ENCODE peak calls at places on chromosomes 1 and 21, in four cellular contexts. D is stimulated activated CD4-positive, alpha-beta T cell treated with anti-CD3 and anti-CD28 coated beads, Interleukin-12 subunit alpha, Interleukin-12 subunit beta, amount 100 ng/mL, for 4 hours; O is cardiac fibroblast; H is CD8-positive, alpha-beta T cell. W is an unnamed sample.

GRCh38 chr1:168483531-168483930 is 60.3 kb downstream of the XCL2 start:
- DNase-seq in D (no peak), O (peak), H (no peak), W (no peak)

GRCh38 chr1:93597697-93598096 is 83.9 kb downstream of the BCAR3 start:
- DNase-seq in D (no peak), O (no peak), H (no peak), W (peak)

GRCh38 chr21:39048574-39048973 is 134.7 kb downstream of the PSMG1 start:
- DNase-seq in D (no peak), O (peak), H (no peak), W (no peak)

GRCh38 chr1:212179394-212180076 is 105.7 kb upstream of the PPP2R5A start:
- DNase-seq in D (no peak), O (peak), H (no peak), W (no peak)

GRCh38 chr1:19811206-19811851 is 3.8 kb downstream of the RNF186 start:
- DNase-seq in D (peak), O (peak), H (no peak), W (peak)

GRCh38 chr21:40717008-40717407 is 129.9 kb downstream of the DSCAM start:
- DNase-seq in D (no peak), O (no peak), H (no peak), W (no peak)

GRCh38 chr1:4140241-4140640 is 240.2 kb upstream of the C1orf174 start:
- DNase-seq in D (no peak), O (no peak), H (no peak), W (no peak)

GRCh38 chr1:21586926-21587601 is 77.8 kb downstream of the ALPL start:
- DNase-seq in D (no peak), O (peak), H (no peak), W (peak)

GRCh38 chr1:15276691-15277090 is 29.7 kb downstream of the FHAD1 start:
- DNase-seq in D (no peak), O (no peak), H (peak), W (no peak)

GRCh38 chr1:47191940-47192457 is 2.2 kb upstream of the PDZK1IP1 start:
- DNase-seq in D (no peak), O (no peak), H (no peak), W (no peak)

GRCh38 chr1:72034827-72035226 is 247.5 kb downstream of the NEGR1 start:
- DNase-seq in D (no peak), O (no peak), H (no peak), W (no peak)

GRCh38 chr21:46425061-46425460 is 33.6 kb upstream of the DIP2A start:
- DNase-seq in D (no peak), O (no peak), H (peak), W (no peak)

GRCh38 chr21:41071410-41071809 is 96.5 kb upstream of the BACE2 start:
- DNase-seq in D (no peak), O (no peak), H (no peak), W (no peak)

GRCh38 chr1:228336308-228337030 is 70.2 kb downstream of the TRIM11 start:
- DNase-seq in D (no peak), O (peak), H (no peak), W (peak)

GRCh38 chr21:16308269-16308668 is 578.5 kb downstream of the USP25 start:
- DNase-seq in D (no peak), O (peak), H (no peak), W (no peak)

GRCh38 chr1:206486995-206487788 is 16.9 kb downstream of the IKBKE start:
- DNase-seq in D (no peak), O (no peak), H (no peak), W (no peak)

GRCh38 chr1:52059326-52059725 is 3.2 kb downstream of the BTF3L4 start:
- DNase-seq in D (no peak), O (peak), H (no peak), W (no peak)

GRCh38 chr1:220067246-220068204 is 21.2 kb upstream of the EPRS1 start:
- DNase-seq in D (no peak), O (peak), H (no peak), W (no peak)

GRCh38 chr1:111190931-111191451 is 9.5 kb downstream of the DENND2D start:
- DNase-seq in D (no peak), O (peak), H (no peak), W (no peak)

GRCh38 chr1:181083842-181084605 is 4.5 kb upstream of the IER5 start:
- DNase-seq in D (no peak), O (peak), H (peak), W (no peak)

GRCh38 chr1:229003233-229004031 is 267.5 kb upstream of the RAB4A start:
- DNase-seq in D (no peak), O (no peak), H (no peak), W (no peak)

GRCh38 chr1:112954945-112955677 is 885 bp downstream of the SLC16A1 start:
- DNase-seq in D (peak), O (peak), H (peak), W (peak)

GRCh38 chr21:35394634-35395369 is 345.7 kb upstream of the RUNX1 start:
- DNase-seq in D (no peak), O (peak), H (no peak), W (no peak)

GRCh38 chr1:211609120-211610024 is 30.4 kb upstream of the SLC30A1 start:
- DNase-seq in D (no peak), O (peak), H (no peak), W (no peak)

GRCh38 chr21:34836103-34836932 is 167.5 kb downstream of the CLIC6 start:
- DNase-seq in D (peak), O (peak), H (no peak), W (no peak)

GRCh38 chr1:57857809-57858208 is 433.9 kb upstream of the DAB1 start:
- DNase-seq in D (no peak), O (peak), H (no peak), W (no peak)

GRCh38 chr1:116255486-116255885 is 117.6 kb upstream of the ATP1A1 start:
- DNase-seq in D (no peak), O (no peak), H (no peak), W (no peak)

GRCh38 chr1:92755541-92756351 is 29.2 kb downstream of the EVI5 start:
- DNase-seq in D (no peak), O (peak), H (no peak), W (peak)